ENCODE peak calls at places on chromosome 11, in nine cellular contexts. B is naive thymus-derived CD8-positive, alpha-beta T cell; V is stimulated activated CD4-positive, alpha-beta T cell treated with anti-CD3 and anti-CD28 coated beads, Interleukin-4, amount 100 ng/mL, for 48 hours; H is NCI-H1417; G is stimulated activated naive CD4-positive, alpha-beta T cell; T is vagina; L is nucleus accumbens; U is nephron progenitor cell; F is RCC 7860. I is an unnamed sample.
A peak's percentile ranks its signal among the peaks of the same experiment; 100 is the strongest.

GRCh38 chr11:60672255-60672654 is 27.2 kb upstream of the MS4A8 start:
- DNase-seq in B (no peak), V (no peak), H (no peak), G (no peak), T (no peak), L (no peak), U (no peak), F (no peak), I (no peak)

GRCh38 chr11:119120639-119121007 is 757 bp upstream of the HINFP start:
- DNase-seq in B (no peak), V (no peak), H (peak; percentile 74), G (no peak), T (no peak), L (no peak), U (peak; percentile 46), F (no peak), I (no peak)

GRCh38 chr11:48123934-48124755 is 92.5 kb upstream of the OR4B1 start:
- DNase-seq in B (no peak), V (no peak), H (no peak), G (no peak), T (no peak), L (no peak), U (no peak), F (no peak), I (no peak)

GRCh38 chr11:27678242-27678641 is 22.0 kb downstream of the BDNF start:
- DNase-seq in B (no peak), V (no peak), H (no peak), G (no peak), T (no peak), L (no peak), U (no peak), F (no peak), I (no peak)

GRCh38 chr11:8229299-8230177 is 34.1 kb downstream of the LMO1 start:
- DNase-seq in B (no peak), V (no peak), H (peak; percentile 19), G (no peak), T (no peak), L (no peak), U (no peak), F (no peak), I (no peak)

GRCh38 chr11:68081691-68082090 is 39.5 kb downstream of the CHKA start:
- DNase-seq in B (no peak), V (no peak), H (no peak), G (no peak), T (no peak), L (no peak), U (no peak), F (no peak), I (no peak)

GRCh38 chr11:130449246-130449990 is 973 bp downstream of the ADAMTS15 start:
- DNase-seq in B (no peak), V (no peak), H (peak; percentile 31), G (no peak), T (no peak), L (no peak), U (peak; percentile 50), F (no peak), I (no peak)

GRCh38 chr11:20258496-20258895 is 98.2 kb upstream of the DBX1 start:
- DNase-seq in B (no peak), V (no peak), H (no peak), G (no peak), T (no peak), L (no peak), U (no peak), F (no peak), I (no peak)

GRCh38 chr11:67504950-67505561 is at the start of gene PITPNM1:
- DNase-seq in B (peak; percentile 65), V (peak; percentile 72), H (peak; percentile 67), G (peak; percentile 67), T (no peak), L (no peak), U (peak; percentile 85), F (peak; percentile 20), I (peak; percentile 78)